ENCODE peak calls at places on chromosomes 4 and X, in four cellular contexts. I is MM.1S, R is activated T-helper 1 cell treated with Interleukin-2 at 50 U/mL for 16 hours, B is psoas muscle. O is an unnamed sample.

GRCh38 chr4:89283226-89283974 is 24.2 kb downstream of the GPRIN3 start:
- DNase-seq in R (no peak), I (no peak), B (no peak), O (no peak)

GRCh38 chr4:127181001-127181400 is 451.8 kb upstream of the INTU start:
- DNase-seq in R (no peak), B (no peak), I (no peak), O (no peak)

GRCh38 chr4:42719257-42719656 is 62.4 kb upstream of the ATP8A1 start:
- DNase-seq in I (no peak), R (no peak), B (no peak), O (no peak)

GRCh38 chr4:8279321-8280157 is 10.0 kb downstream of the HTRA3 start:
- DNase-seq in R (no peak), B (peak; percentile 36), I (no peak), O (peak; percentile 60)

GRCh38 chr4:24657768-24658617 is 73.6 kb upstream of the DHX15 start:
- DNase-seq in B (no peak), I (peak; percentile 30), R (no peak), O (peak; percentile 41)

GRCh38 chrX:150028692-150029091 is 90.4 kb upstream of the EOLA2 start:
- DNase-seq in I (peak; percentile 67), R (no peak), B (no peak), O (no peak)

GRCh38 chr4:24816797-24817196 is 21.4 kb downstream of the SOD3 start:
- DNase-seq in I (no peak), R (no peak), B (no peak), O (no peak)

GRCh38 chrX:12304261-12304660 is 166.0 kb downstream of the FRMPD4 start:
- DNase-seq in I (no peak), B (no peak), R (no peak), O (no peak)

GRCh38 chr4:156293657-156294297 is 340.1 kb upstream of the CTSO start:
- DNase-seq in I (no peak), B (no peak), R (no peak), O (no peak)

GRCh38 chr4:159504634-159505033 is 401.8 kb downstream of the RAPGEF2 start:
- DNase-seq in B (no peak), R (no peak), I (no peak), O (no peak)

GRCh38 chr4:184156169-184156568 is 61.5 kb downstream of the ENPP6 start:
- DNase-seq in I (no peak), R (no peak), B (no peak), O (no peak)

GRCh38 chrX:155334486-155335316 is at the start of gene CLIC2:
- DNase-seq in B (no peak), I (peak; percentile 82), R (no peak), O (peak; percentile 38)

GRCh38 chr4:159012381-159012780 is 90.5 kb upstream of the RAPGEF2 start:
- DNase-seq in B (no peak), I (no peak), R (no peak), O (no peak)

GRCh38 chr4:76977731-76978350 is 28.3 kb downstream of the SEPTIN11 start:
- DNase-seq in I (no peak), B (no peak), R (no peak), O (no peak)

GRCh38 chr4:63348735-63349673 is 1060.2 kb downstream of the TECRL start:
- DNase-seq in R (no peak), B (no peak), I (no peak), O (peak; percentile 19)

GRCh38 chr4:151472711-151473110 is 63.7 kb downstream of the FHIP1A start:
- DNase-seq in I (no peak), R (no peak), B (no peak), O (no peak)

GRCh38 chr4:2794707-2795557 is 2.0 kb downstream of the SH3BP2 start:
- DNase-seq in R (no peak), I (no peak), B (peak; percentile 77), O (peak; percentile 76)

GRCh38 chrX:10087391-10087790 is 69.4 kb upstream of the CLCN4 start:
- DNase-seq in R (no peak), I (no peak), B (no peak), O (no peak)

GRCh38 chrX:106897259-106897658 is 5.9 kb downstream of the RIPPLY1 start:
- DNase-seq in B (no peak), R (no peak), I (no peak), O (no peak)

GRCh38 chr4:83110970-83111369 is 3.6 kb downstream of the PLAC8 start:
- DNase-seq in I (no peak), B (no peak), R (no peak), O (no peak)

GRCh38 chrX:5528057-5528456 is 700.6 kb downstream of the NLGN4X start:
- DNase-seq in R (no peak), B (no peak), I (no peak), O (no peak)

GRCh38 chr4:7238300-7238960 is 46.1 kb downstream of the SORCS2 start:
- DNase-seq in I (no peak), R (no peak), B (no peak), O (no peak)

GRCh38 chrX:7059214-7059838 is 88.2 kb upstream of the STS start:
- DNase-seq in R (no peak), I (peak; percentile 90), B (no peak), O (no peak)

GRCh38 chr4:26372525-26373172 is 51.8 kb downstream of the RBPJ start:
- DNase-seq in I (peak; percentile 92), R (no peak), B (no peak), O (peak; percentile 24)

GRCh38 chrX:112163916-112164315 is 81.3 kb upstream of the TRPC5 start:
- DNase-seq in R (no peak), I (no peak), B (no peak), O (no peak)

GRCh38 chrX:87397103-87397886 is 120.3 kb upstream of the KLHL4 start:
- DNase-seq in R (no peak), I (no peak), B (no peak), O (no peak)

GRCh38 chr4:173095022-173095421 is 73.6 kb upstream of the GALNT7 start:
- DNase-seq in B (no peak), I (no peak), R (no peak), O (no peak)

GRCh38 chr4:153234923-153235322 is 30.7 kb downstream of the TRIM2 start:
- DNase-seq in I (no peak), R (no peak), B (no peak), O (no peak)

GRCh38 chrX:113384628-113385027 is 544.0 kb upstream of the AMOT start:
- DNase-seq in B (no peak), R (no peak), I (no peak), O (peak; percentile 24)

O was measured in heart left ventricle.